ENCODE peak calls at places on chromosomes 6 and 20, in six cellular contexts. W is IMR-90, Y is neuronal stem cell, B is H1, Q is mesenchymal stem cell, J is trophoblast cell. Z is an unnamed sample.

GRCh38 chr6:129753422-129753821 is 43.4 kb upstream of the ARHGAP18 start:
- DNase-seq in J (no peak), B (no peak), Q (peak), W (peak), Y (no peak), Z (no peak)

GRCh38 chr20:4029505-4030467 is 14.4 kb upstream of the RNF24 start:
- DNase-seq in J (no peak), B (no peak), W (no peak), Y (no peak), Q (no peak), Z (no peak)

GRCh38 chr6:133947302-133947900 is 5.6 kb upstream of the TBPL1 start:
- DNase-seq in W (no peak), J (no peak), B (no peak), Q (no peak), Y (no peak), Z (no peak)

GRCh38 chr20:57167971-57168693 is 98.3 kb downstream of the BMP7 start:
- DNase-seq in J (peak), Y (no peak), B (no peak), W (no peak), Q (peak), Z (no peak)

GRCh38 chr20:16260911-16261310 is 312.3 kb downstream of the KIF16B start:
- DNase-seq in B (no peak), W (no peak), J (no peak), Q (no peak), Y (no peak), Z (no peak)

GRCh38 chr20:53748821-53749402 is 155.3 kb upstream of the ZNF217 start:
- DNase-seq in J (no peak), Q (peak), B (no peak), W (peak), Y (no peak), Z (no peak)

GRCh38 chr20:17504326-17504897 is 26.8 kb downstream of the BFSP1 start:
- DNase-seq in Q (no peak), B (no peak), Y (no peak), W (no peak), J (no peak), Z (peak)

GRCh38 chr6:143901885-143902708 is 37.8 kb downstream of the ZC2HC1B start:
- DNase-seq in W (peak), Y (no peak), Q (peak), J (no peak), B (no peak), Z (no peak)

GRCh38 chr20:39214778-39215177 is 252.6 kb downstream of the DHX35 start:
- DNase-seq in Y (no peak), J (no peak), Q (no peak), B (no peak), W (no peak), Z (peak)

GRCh38 chr20:37243937-37244571 is 17.6 kb downstream of the GHRH start:
- DNase-seq in W (no peak), B (no peak), Y (no peak), Q (no peak), J (no peak), Z (no peak)

GRCh38 chr6:137601471-137601870 is 107.3 kb upstream of the OLIG3 start:
- DNase-seq in Y (no peak), B (no peak), J (no peak), Q (no peak), W (no peak), Z (no peak)

GRCh38 chr20:20498081-20498861 is 130.4 kb downstream of the INSM1 start:
- DNase-seq in W (peak), J (no peak), Y (peak), B (no peak), Q (peak), Z (no peak)

GRCh38 chr6:73548458-73549446 is 27.9 kb upstream of the EEF1A1 start:
- DNase-seq in J (no peak), Q (no peak), W (no peak), B (no peak), Y (no peak), Z (no peak)

GRCh38 chr6:41939091-41939847 is 2.3 kb downstream of the CCND3 start:
- DNase-seq in B (peak), J (no peak), Q (peak), W (peak), Y (peak), Z (peak)

GRCh38 chr20:57790176-57790575 is 80.4 kb upstream of the PMEPA1 start:
- DNase-seq in W (no peak), J (no peak), B (no peak), Y (no peak), Q (no peak), Z (peak)

GRCh38 chr6:7561153-7561964 is 19.9 kb downstream of the DSP start:
- DNase-seq in Y (no peak), B (no peak), J (peak), W (peak), Q (no peak), Z (no peak)

GRCh38 chr6:98975331-98975891 is 27.7 kb upstream of the FBXL4 start:
- DNase-seq in W (no peak), Q (no peak), Y (no peak), J (no peak), B (no peak), Z (no peak)

GRCh38 chr6:82185948-82186347 is 61.6 kb downstream of the IBTK start:
- DNase-seq in W (no peak), Y (no peak), B (no peak), Q (no peak), J (no peak), Z (no peak)

GRCh38 chr6:161261325-161261724 is 12.5 kb downstream of the AGPAT4 start:
- DNase-seq in Y (no peak), W (peak), B (no peak), J (peak), Q (no peak), Z (no peak)

GRCh38 chr6:98747960-98748359 is 86.4 kb upstream of the POU3F2 start:
- DNase-seq in W (no peak), B (no peak), J (peak), Q (peak), Y (no peak), Z (no peak)

GRCh38 chr6:3456794-3457709 is at the start of gene SLC22A23:
- DNase-seq in B (peak), W (no peak), Y (peak), Q (no peak), J (peak), Z (peak)
- H3K23ac ChIP-seq in B (no peak), W (peak), Y (peak), Q (peak), J (no peak), Z (no peak)

DNA sequence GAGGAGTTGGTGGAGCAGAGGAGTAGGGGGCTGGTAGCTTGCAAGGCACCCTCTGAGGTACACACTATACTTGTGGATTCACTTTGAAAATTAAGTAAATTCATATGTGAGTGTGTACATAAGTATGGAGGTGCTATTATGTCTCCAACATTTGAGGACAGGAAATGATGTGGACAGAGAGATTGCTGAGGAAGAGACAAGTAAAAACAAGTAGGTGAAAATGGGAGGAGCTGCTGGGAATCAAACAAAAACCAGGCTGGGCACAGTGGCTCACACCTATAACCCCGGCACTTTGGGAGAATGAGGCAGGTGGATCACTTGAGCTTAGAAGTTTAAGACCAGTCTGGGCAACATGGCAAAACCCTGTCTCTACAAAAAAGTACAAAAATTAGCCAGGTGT is 69.2 kb upstream of the LYRM2 start:
- DNase-seq in Y (no peak), J (no peak), B (no peak), Q (no peak), W (no peak), Z (no peak)
- H4K8ac ChIP-seq in Y (no peak), J (no peak), B (no peak), Q (no peak), W (no peak), Z (no peak)

DNA sequence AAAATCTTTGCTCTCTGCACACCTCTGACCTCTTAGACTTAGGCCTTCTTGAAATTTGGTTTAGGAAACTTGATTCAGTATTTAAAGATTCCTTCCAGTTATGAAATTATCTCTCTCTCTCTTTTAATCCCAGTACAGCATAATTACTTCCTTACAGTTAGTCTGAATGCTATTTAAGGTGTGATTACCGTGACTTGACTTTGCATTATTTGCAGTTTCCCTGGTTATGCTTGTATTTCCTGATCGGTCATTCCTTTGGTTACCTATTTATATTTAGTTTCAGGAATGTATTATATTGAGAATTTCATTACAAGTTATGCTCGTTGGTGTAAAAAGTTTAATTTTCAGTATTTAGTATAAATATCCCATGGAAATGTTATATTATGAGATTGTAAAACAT is 16.3 kb downstream of the TMEM170B start:
- DNase-seq in W (no peak), B (no peak), Y (no peak), Q (no peak), J (no peak), Z (no peak)
- H2AFZ ChIP-seq in W (no peak), B (no peak), Y (no peak), Q (no peak), J (no peak), Z (no peak)

DNA sequence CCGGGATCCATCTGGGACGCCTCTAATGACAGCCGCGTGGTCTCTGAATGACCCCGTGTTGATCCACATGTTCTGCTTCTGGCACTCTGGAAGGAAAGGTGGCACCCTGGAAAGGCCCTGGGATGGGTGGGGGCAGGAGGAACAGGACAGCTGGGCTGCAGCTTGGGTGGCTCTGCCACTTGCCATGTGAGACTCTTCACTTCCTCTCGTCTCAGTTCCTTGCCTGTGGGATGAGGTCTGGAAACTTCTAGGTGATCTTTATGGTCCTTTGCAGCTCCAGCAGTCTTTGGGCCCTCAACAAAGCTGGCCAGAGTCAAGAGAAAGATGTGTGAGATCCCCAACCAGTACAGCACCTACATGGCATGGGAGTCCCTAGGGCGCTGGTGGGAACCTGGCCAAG is 26.5 kb downstream of the PPP1R3G start:
- DNase-seq in Q (no peak), J (no peak), Y (no peak), W (no peak), B (no peak), Z (no peak)
- H3K23ac ChIP-seq in Q (no peak), J (no peak), Y (no peak), W (no peak), B (no peak), Z (no peak)

DNA sequence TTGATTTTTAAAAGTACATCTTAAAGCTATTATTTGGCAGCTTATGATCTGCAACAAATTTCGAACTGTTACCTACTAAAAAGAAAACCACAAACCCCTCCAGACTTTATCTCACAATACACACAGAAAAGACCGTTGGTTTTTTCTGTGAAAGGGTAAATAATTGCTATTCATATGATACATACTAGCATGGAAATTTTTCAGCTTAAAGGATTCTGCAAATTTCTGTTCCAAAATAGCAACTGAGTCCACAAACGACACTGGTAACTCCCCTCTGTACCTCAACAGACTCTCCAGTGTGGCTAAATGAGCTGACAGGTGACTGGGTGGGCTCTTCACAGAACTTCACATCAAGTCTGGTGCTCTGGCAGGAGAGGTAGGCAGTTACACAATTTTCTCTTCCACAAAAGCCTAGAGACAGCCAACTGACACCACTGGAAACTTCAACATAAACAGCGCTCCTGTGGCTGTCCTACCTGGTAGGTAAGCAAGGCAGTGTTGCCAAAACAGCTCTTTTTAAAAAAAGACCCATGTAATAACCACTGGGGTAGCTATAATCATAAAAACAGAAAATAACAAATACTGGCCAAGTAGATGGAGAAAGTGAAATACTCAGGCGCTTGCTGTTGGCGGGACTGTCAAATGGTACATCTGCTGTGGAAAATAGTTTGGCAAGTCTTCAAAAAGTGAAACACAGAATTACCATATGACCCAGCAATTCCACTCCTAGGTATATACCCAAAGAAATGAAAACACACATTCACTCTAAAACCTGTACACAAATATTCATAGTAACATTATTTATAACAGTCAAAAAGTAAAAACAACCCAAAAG is 37.8 kb downstream of the ELOVL5 start:
- DNase-seq in B (no peak), Y (no peak), W (no peak), Q (no peak), J (no peak), Z (no peak)
- H4K8ac ChIP-seq in B (no peak), Y (no peak), W (no peak), Q (no peak), J (no peak), Z (no peak)

GRCh38 chr6:107867302-107867615 is 43.1 kb upstream of the SCML4 start:
- DNase-seq in W (no peak), J (no peak), Q (no peak), Y (no peak), B (peak), Z (peak)
- H2AFZ ChIP-seq in W (no peak), J (no peak), Q (no peak), Y (no peak), B (no peak), Z (no peak)

GRCh38 chr6:120202878-120203277 is 853.3 kb upstream of the MAN1A1 start:
- DNase-seq in B (no peak), Q (no peak), Y (no peak), J (no peak), W (no peak), Z (no peak)

GRCh38 chr6:120200853-120201252 is 851.3 kb upstream of the MAN1A1 start:
- DNase-seq in B (no peak), J (no peak), Q (no peak), Y (no peak), W (no peak), Z (no peak)

GRCh38 chr6:120198033-120198432 is 848.5 kb upstream of the MAN1A1 start:
- DNase-seq in J (no peak), W (no peak), Y (no peak), B (no peak), Q (peak), Z (no peak)
- H3K23ac ChIP-seq in J (no peak), W (no peak), Y (no peak), B (no peak), Q (no peak), Z (no peak)

GRCh38 chr20:63054103-63054474 is 47.3 kb upstream of the BHLHE23 start:
- DNase-seq in J (no peak), Y (no peak), W (no peak), Q (no peak), B (peak), Z (no peak)
- H4K8ac ChIP-seq in J (no peak), Y (no peak), W (no peak), Q (no peak), B (no peak), Z (no peak)

Z was measured in H9.